ENCODE peak calls at places on chromosomes 11 and 22, in seven cellular contexts. B is sigmoid colon; N is cardiac muscle cell; Z is AG04450; M is Jurkat, Clone E6-1; C is CD8-positive, alpha-beta memory T cell; D is aorta. Y is an unnamed sample.

GRCh38 chr11:8865304-8865703 is 45.7 kb upstream of the AKIP1 start:
- DNase-seq in B (no peak), N (no peak), Z (no peak), M (no peak), C (no peak), D (no peak), Y (no peak)

GRCh38 chr11:4606231-4607015 is 1.6 kb downstream of the TRIM68 start:
- DNase-seq in B (no peak), N (no peak), Z (no peak), M (no peak), C (no peak), D (no peak), Y (no peak)

GRCh38 chr11:77762426-77762825 is 58.1 kb downstream of the RSF1 start:
- DNase-seq in B (no peak), N (no peak), Z (no peak), M (no peak), C (no peak), D (no peak), Y (no peak)

GRCh38 chr22:19875531-19876313 is 21.0 kb upstream of the GNB1L start:
- DNase-seq in B (peak), N (no peak), Z (no peak), M (no peak), C (no peak), D (peak), Y (no peak)

GRCh38 chr11:65053826-65054503 is 4.4 kb downstream of the NAALADL1 start:
- DNase-seq in B (no peak), N (no peak), Z (no peak), M (no peak), C (no peak), D (no peak), Y (no peak)

GRCh38 chr11:13108416-13108815 is 99.3 kb downstream of the RASSF10 start:
- DNase-seq in B (no peak), N (no peak), Z (no peak), M (no peak), C (no peak), D (no peak), Y (no peak)

GRCh38 chr11:110176366-110177056 is 83.3 kb downstream of the ZC3H12C start:
- DNase-seq in B (no peak), N (no peak), Z (no peak), M (no peak), C (no peak), D (no peak), Y (no peak)

GRCh38 chr22:39239561-39240423 is 5.0 kb downstream of the PDGFB start:
- DNase-seq in B (no peak), N (no peak), Z (no peak), M (no peak), C (no peak), D (no peak), Y (no peak)

GRCh38 chr22:21009638-21010425 is 5.1 kb upstream of the P2RX6 start:
- DNase-seq in B (no peak), N (peak), Z (no peak), M (peak), C (no peak), D (no peak), Y (peak)

GRCh38 chr11:102843474-102843873 is at the start of gene MMP3:
- DNase-seq in B (no peak), N (no peak), Z (no peak), M (no peak), C (no peak), D (no peak), Y (no peak)

GRCh38 chr11:132632641-132633124 is 899.6 kb downstream of the OPCML start:
- DNase-seq in B (no peak), N (no peak), Z (peak), M (no peak), C (no peak), D (no peak), Y (no peak)

GRCh38 chr11:45409587-45409986 is 123.4 kb upstream of the SYT13 start:
- DNase-seq in B (no peak), N (no peak), Z (no peak), M (no peak), C (no peak), D (no peak), Y (no peak)

GRCh38 chr22:47019012-47019790 is 256.8 kb downstream of the TBC1D22A start:
- DNase-seq in B (peak), N (no peak), Z (no peak), M (no peak), C (no peak), D (no peak), Y (no peak)

GRCh38 chr11:35786918-35787557 is 124.5 kb downstream of the TRIM44 start:
- DNase-seq in B (no peak), N (peak), Z (peak), M (no peak), C (no peak), D (no peak), Y (no peak)

GRCh38 chr11:67032830-67033555 is 10.1 kb downstream of the SYT12 start:
- DNase-seq in B (no peak), N (no peak), Z (peak), M (no peak), C (no peak), D (peak), Y (no peak)

GRCh38 chr11:11964774-11965150 is 43.7 kb downstream of the DKK3 start:
- DNase-seq in B (no peak), N (no peak), Z (no peak), M (no peak), C (no peak), D (no peak), Y (no peak)

GRCh38 chr22:25449781-25450317 is 114.6 kb upstream of the GRK3 start:
- DNase-seq in B (no peak), N (no peak), Z (no peak), M (no peak), C (no peak), D (no peak), Y (no peak)

GRCh38 chr11:124551189-124551588 is 7.7 kb upstream of the OR8B12 start:
- DNase-seq in B (no peak), N (no peak), Z (no peak), M (no peak), C (no peak), D (no peak), Y (no peak)

GRCh38 chr11:13278620-13279486 is 1.3 kb downstream of the BMAL1 start:
- DNase-seq in B (no peak), N (peak), Z (no peak), M (no peak), C (no peak), D (no peak), Y (no peak)

GRCh38 chr11:64865286-64866172 is 12.9 kb downstream of the EHD1 start:
- DNase-seq in B (no peak), N (no peak), Z (no peak), M (no peak), C (no peak), D (no peak), Y (no peak)

GRCh38 chr11:11407065-11407737 is 54.2 kb upstream of the CSNK2A3 start:
- DNase-seq in B (peak), N (peak), Z (no peak), M (no peak), C (no peak), D (no peak), Y (no peak)

GRCh38 chr11:29809121-29809520 is 207.7 kb downstream of the KCNA4 start:
- DNase-seq in B (no peak), N (no peak), Z (no peak), M (no peak), C (no peak), D (no peak), Y (no peak)

GRCh38 chr11:119641991-119642745 is 86.8 kb downstream of the NECTIN1 start:
- DNase-seq in B (no peak), N (peak), Z (no peak), M (no peak), C (no peak), D (no peak), Y (peak)

GRCh38 chr11:102986815-102987214 is 31.3 kb upstream of the MMP13 start:
- DNase-seq in B (no peak), N (no peak), Z (no peak), M (no peak), C (no peak), D (no peak), Y (no peak)

GRCh38 chr11:29448246-29448877 is 568.5 kb downstream of the KCNA4 start:
- DNase-seq in B (no peak), N (peak), Z (no peak), M (peak), C (no peak), D (no peak), Y (no peak)

GRCh38 chr11:12184696-12185095 is 74.3 kb downstream of the MICAL2 start:
- DNase-seq in B (no peak), N (no peak), Z (no peak), M (no peak), C (no peak), D (no peak), Y (no peak)

GRCh38 chr11:6437993-6438392 is 2.8 kb downstream of the HPX start:
- DNase-seq in B (no peak), N (no peak), Z (no peak), M (peak), C (no peak), D (no peak), Y (no peak)

GRCh38 chr11:107834995-107835394 is 23.6 kb downstream of the SLC35F2 start:
- DNase-seq in B (no peak), N (no peak), Z (no peak), M (no peak), C (no peak), D (no peak), Y (no peak)

GRCh38 chr11:11706022-11706421 is 84.2 kb upstream of the GALNT18 start:
- DNase-seq in B (peak), N (no peak), Z (no peak), M (no peak), C (no peak), D (no peak), Y (no peak)

DNA sequence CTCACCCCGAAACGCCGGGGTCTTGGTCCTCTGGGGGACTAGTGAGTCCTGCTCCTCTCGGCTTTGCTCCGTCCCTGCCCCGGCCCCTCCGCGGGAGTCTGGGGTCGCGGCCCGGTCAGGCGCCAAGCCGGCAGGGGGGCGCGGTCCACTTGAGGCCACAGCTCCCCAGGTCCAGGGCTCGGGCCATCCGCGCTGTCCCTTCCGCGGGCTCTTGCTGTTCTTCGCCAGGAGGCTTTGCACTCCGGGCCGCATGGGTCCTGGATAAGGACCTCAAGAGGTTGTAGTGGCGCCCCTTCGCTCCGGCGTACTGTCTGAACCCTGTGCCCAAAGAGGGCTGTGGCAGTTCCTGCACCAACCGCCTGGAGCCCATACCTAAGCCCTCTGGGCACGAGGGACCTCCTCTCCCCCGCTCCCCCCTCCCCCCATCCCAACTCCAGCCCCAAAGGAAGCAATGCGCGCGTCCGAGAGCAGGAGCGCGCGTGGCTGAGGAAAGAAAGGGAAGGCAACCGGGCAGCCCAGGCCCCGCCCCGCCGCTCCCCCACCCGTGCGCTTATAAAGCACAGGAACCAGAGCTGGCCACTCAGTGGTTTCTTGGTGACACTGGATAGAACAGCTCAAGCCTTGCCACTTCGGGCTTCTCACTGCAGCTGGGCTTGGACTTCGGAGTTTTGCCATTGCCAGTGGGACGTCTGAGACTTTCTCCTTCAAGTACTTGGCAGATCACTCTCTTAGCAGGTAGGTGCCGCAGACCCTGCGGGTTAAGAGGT is at the start of gene ADM:
- DNase-seq in B (peak), N (peak), Z (peak), M (no peak), C (no peak), D (peak), Y (peak)
- H3K4me3 ChIP-seq in B (peak), N (peak), Z (peak), M (peak), C (peak), D (peak), Y (peak)

GRCh38 chr22:31124811-31125465 is 2.2 kb downstream of the INPP5J start:
- DNase-seq in B (no peak), N (no peak), Z (no peak), M (no peak), C (no peak), D (no peak), Y (no peak)
- H3K4me3 ChIP-seq in B (no peak), N (no peak), Z (no peak), M (no peak), C (no peak), D (no peak), Y (no peak)

GRCh38 chr11:111388842-111389241 is 9.8 kb upstream of the POU2AF1 start:
- DNase-seq in B (no peak), N (no peak), Z (no peak), M (no peak), C (no peak), D (no peak), Y (no peak)
- H3K4me3 ChIP-seq in B (no peak), N (no peak), Z (no peak), M (no peak), C (no peak), D (no peak), Y (no peak)

GRCh38 chr22:34992672-34993071 is 73.3 kb upstream of the ISX start:
- DNase-seq in B (no peak), N (no peak), Z (no peak), M (no peak), C (no peak), D (no peak), Y (no peak)
- H3K4me3 ChIP-seq in B (no peak), N (no peak), Z (no peak), M (no peak), C (no peak), D (no peak), Y (no peak)

DNA sequence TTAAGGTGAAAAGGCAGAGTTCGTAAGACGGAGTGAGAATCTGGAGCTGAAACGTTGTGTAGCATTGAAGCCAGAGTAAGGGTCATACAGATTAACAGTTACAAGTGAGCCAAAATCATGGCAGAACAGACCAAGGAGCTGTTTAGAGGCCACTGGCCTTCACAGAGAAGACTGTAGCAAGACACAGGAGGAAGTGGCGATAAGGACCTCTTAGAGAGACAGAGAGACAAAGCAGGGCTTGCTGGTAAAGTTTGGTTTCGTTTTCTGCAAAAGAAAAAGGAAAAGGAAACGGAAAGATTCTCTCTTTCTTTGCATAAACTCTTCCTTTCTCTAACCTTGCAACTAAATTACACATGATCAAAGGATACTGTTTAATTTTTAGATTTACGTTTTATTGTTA is 83.0 kb downstream of the AASDHPPT start:
- DNase-seq in B (no peak), N (no peak), Z (no peak), M (peak), C (no peak), D (no peak), Y (no peak)
- H3K4me3 ChIP-seq in B (no peak), N (no peak), Z (no peak), M (no peak), C (no peak), D (no peak), Y (no peak)

DNA sequence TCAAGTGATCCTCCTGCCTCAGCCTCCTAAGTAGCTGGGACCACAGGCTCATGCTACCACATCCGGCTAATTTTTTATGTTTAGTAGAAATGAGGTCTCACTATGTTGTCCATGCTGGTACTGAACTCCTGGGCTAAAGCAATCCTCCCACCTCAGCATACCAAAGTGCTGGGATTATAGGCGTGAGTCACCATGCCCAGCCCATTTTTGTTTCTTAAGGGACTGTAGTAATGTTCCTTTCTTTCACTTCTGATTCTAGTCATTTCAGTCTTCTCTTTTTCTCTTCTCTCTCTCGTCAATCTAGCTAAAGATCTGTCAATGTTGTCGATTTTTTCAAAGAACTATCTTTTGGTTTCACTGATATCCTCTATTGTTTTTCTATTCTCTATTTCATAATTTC is 111.0 kb upstream of the APOA1 start:
- DNase-seq in B (no peak), N (no peak), Z (no peak), M (no peak), C (no peak), D (no peak), Y (no peak)
- H3K4me3 ChIP-seq in B (no peak), N (no peak), Z (no peak), M (no peak), C (no peak), D (no peak), Y (no peak)

DNA sequence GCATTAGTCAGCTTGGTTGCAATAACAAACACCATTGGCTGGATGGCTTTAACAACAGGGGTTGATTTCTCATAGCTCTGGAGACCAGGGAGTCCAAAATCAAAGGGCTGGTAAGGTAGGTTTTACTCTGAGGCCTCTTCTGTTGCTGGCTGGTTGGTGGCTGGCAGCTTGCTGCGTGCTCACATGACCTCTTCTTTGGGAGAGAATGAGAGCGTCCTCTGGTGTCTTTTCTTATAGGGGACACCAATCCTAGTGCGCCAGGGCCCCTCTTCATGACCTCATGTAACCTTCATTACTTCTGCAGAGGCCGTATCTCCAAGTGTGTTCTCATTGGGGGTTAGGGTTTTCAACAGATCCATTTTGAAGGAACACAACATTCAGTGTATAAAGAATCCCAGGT is 1308.3 kb downstream of the TBC1D22A start:
- DNase-seq in B (peak), N (no peak), Z (no peak), M (no peak), C (no peak), D (no peak), Y (peak)
- H3K4me3 ChIP-seq in B (no peak), N (no peak), Z (no peak), M (no peak), C (no peak), D (no peak), Y (no peak)

DNA sequence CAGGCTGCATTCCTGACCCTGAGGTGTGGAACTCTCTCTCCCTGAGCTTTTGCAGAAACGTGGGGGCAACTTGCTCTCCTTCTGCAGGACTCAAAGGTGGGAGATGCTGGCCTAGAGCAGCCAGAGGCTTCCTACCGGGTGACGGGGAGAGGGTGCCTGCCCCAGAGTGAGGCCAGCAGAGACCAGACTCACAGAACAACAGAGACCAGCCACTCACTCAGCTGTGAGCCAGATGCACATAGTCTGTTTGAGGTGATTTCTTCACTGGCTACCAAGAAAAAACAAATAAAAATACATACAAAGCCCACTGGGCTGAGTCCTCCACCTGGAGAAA is 86.0 kb upstream of the FGF3 start:
- DNase-seq in B (no peak), N (no peak), Z (no peak), M (no peak), C (no peak), D (no peak), Y (no peak)
- H3K4me3 ChIP-seq in B (no peak), N (no peak), Z (no peak), M (no peak), C (no peak), D (no peak), Y (no peak)

Y was measured in DND-41.